ENCODE peak calls at places on chromosomes 5 and 9, in eight cellular contexts. W, K, L, S, F, Y, B and A are unnamed samples.

GRCh38 chr9:137070906-137071275 is 534 bp upstream of the SAPCD2 start:
- DNase-seq in W (peak), K (peak), L (no peak), S (no peak), F (no peak), Y (peak), B (no peak), A (no peak)

GRCh38 chr9:131657890-131658752 is 81.8 kb downstream of the RAPGEF1 start:
- DNase-seq in W (no peak), K (peak), L (no peak), S (peak), F (no peak), Y (peak), B (no peak), A (no peak)

GRCh38 chr5:123520677-123521247 is 8.8 kb downstream of the CSNK1G3 start:
- DNase-seq in W (no peak), K (no peak), L (no peak), S (no peak), F (no peak), Y (no peak), B (no peak), A (no peak)

GRCh38 chr9:81613002-81613750 is 76.2 kb downstream of the TLE1 start:
- DNase-seq in W (peak), K (no peak), L (no peak), S (no peak), F (no peak), Y (no peak), B (no peak), A (no peak)

GRCh38 chr5:103895738-103896137 is 333.1 kb upstream of the NUDT12 start:
- DNase-seq in W (no peak), K (no peak), L (no peak), S (no peak), F (no peak), Y (no peak), B (no peak), A (no peak)

GRCh38 chr5:116650544-116650943 is 75.9 kb upstream of the SEMA6A start:
- DNase-seq in W (peak), K (no peak), L (no peak), S (no peak), F (no peak), Y (no peak), B (no peak), A (no peak)

GRCh38 chr9:91085499-91086291 is 276.0 kb downstream of the AUH start:
- DNase-seq in W (no peak), K (no peak), L (no peak), S (no peak), F (no peak), Y (no peak), B (peak), A (no peak)

GRCh38 chr9:120878188-120879130 is 1.5 kb upstream of the PHF19 start:
- DNase-seq in W (no peak), K (no peak), L (no peak), S (no peak), F (no peak), Y (peak), B (no peak), A (no peak)

GRCh38 chr9:63817622-63818518 is 1467.1 kb downstream of the FOXD4L5 start:
- DNase-seq in W (peak), K (no peak), L (peak), S (peak), F (peak), Y (no peak), B (no peak), A (peak)

GRCh38 chr9:33452828-33453271 is 5.5 kb upstream of the AQP3 start:
- DNase-seq in W (peak), K (peak), L (no peak), S (peak), F (peak), Y (peak), B (peak), A (peak)

GRCh38 chr9:86485359-86485758 is 131.1 kb upstream of the TUT7 start:
- DNase-seq in W (no peak), K (no peak), L (no peak), S (no peak), F (no peak), Y (no peak), B (no peak), A (no peak)

GRCh38 chr9:8570776-8571175 is 771.2 kb upstream of the DMAC1 start:
- DNase-seq in W (no peak), K (no peak), L (no peak), S (no peak), F (no peak), Y (no peak), B (no peak), A (no peak)

GRCh38 chr5:30937070-30937469 is 256.4 kb upstream of the CDH6 start:
- DNase-seq in W (no peak), K (no peak), L (no peak), S (no peak), F (no peak), Y (no peak), B (no peak), A (no peak)

GRCh38 chr5:111984044-111984443 is 227.1 kb upstream of the NREP start:
- DNase-seq in W (no peak), K (no peak), L (no peak), S (peak), F (no peak), Y (no peak), B (no peak), A (peak)

GRCh38 chr5:172059661-172060100 is 53.2 kb upstream of the FBXW11 start:
- DNase-seq in W (no peak), K (peak), L (no peak), S (no peak), F (no peak), Y (no peak), B (peak), A (peak)

GRCh38 chr9:7358876-7359275 is 440.7 kb downstream of the DMAC1 start:
- DNase-seq in W (no peak), K (no peak), L (no peak), S (no peak), F (no peak), Y (no peak), B (no peak), A (peak)

GRCh38 chr9:101485873-101486692 is 47.6 kb upstream of the RNF20 start:
- DNase-seq in W (peak), K (no peak), L (no peak), S (no peak), F (no peak), Y (peak), B (no peak), A (peak)

GRCh38 chr9:25994605-25995004 is 316.4 kb upstream of the TUSC1 start:
- DNase-seq in W (no peak), K (no peak), L (no peak), S (no peak), F (no peak), Y (no peak), B (peak), A (no peak)

GRCh38 chr9:130523921-130524320 is 55.5 kb upstream of the FUBP3 start:
- DNase-seq in W (no peak), K (no peak), L (no peak), S (no peak), F (no peak), Y (no peak), B (no peak), A (peak)

GRCh38 chr5:33227746-33228145 is 213.0 kb upstream of the TARS1 start:
- DNase-seq in W (no peak), K (no peak), L (no peak), S (peak), F (no peak), Y (no peak), B (no peak), A (peak)

GRCh38 chr5:159156839-159157238 is 52.5 kb downstream of the RNF145 start:
- DNase-seq in W (peak), K (peak), L (peak), S (peak), F (no peak), Y (peak), B (peak), A (peak)

GRCh38 chr5:1564182-1564748 is 40.5 kb upstream of the LPCAT1 start:
- DNase-seq in W (peak), K (no peak), L (no peak), S (peak), F (no peak), Y (no peak), B (no peak), A (peak)

GRCh38 chr9:20215552-20215951 is 406.7 kb downstream of the MLLT3 start:
- DNase-seq in W (no peak), K (no peak), L (no peak), S (no peak), F (no peak), Y (no peak), B (no peak), A (no peak)

GRCh38 chr5:10120934-10121333 is 128.8 kb downstream of the ATPSCKMT start:
- DNase-seq in W (no peak), K (no peak), L (no peak), S (no peak), F (no peak), Y (no peak), B (no peak), A (no peak)

GRCh38 chr9:24961787-24962186 is 416.1 kb upstream of the IZUMO3 start:
- DNase-seq in W (no peak), K (no peak), L (no peak), S (no peak), F (no peak), Y (no peak), B (no peak), A (no peak)

GRCh38 chr5:81232449-81233079 is 558 bp upstream of the CKMT2 start:
- DNase-seq in W (no peak), K (no peak), L (no peak), S (no peak), F (no peak), Y (no peak), B (no peak), A (no peak)

GRCh38 chr9:134177624-134178393 is 13.4 kb upstream of the RNU6ATAC start:
- DNase-seq in W (peak), K (no peak), L (no peak), S (no peak), F (no peak), Y (no peak), B (no peak), A (peak)